ENCODE peak calls at places on chromosome 15, in nine cellular contexts. One of them, this sample, is unnamed. For H3K4me1, the result is how much of the 10 kb centered on the place peaks cover.

GRCh38 chr15:31497838-31498237 is 171.2 kb downstream of the KLF13 start:
- DNase-seq in Caco-2: no peak
- DNase-seq in left ventricle myocardium inferior: no peak
- DNase-seq in endothelial cell of umbilical vein: no peak
- DNase-seq in body of pancreas: no peak
- DNase-seq in esophagus muscularis mucosa: no peak
- DNase-seq in BE2C: no peak
- DNase-seq in naive thymus-derived CD4-positive, alpha-beta T cell: no peak
- DNase-seq in effector memory CD4-positive, alpha-beta T cell: no peak
- DNase-seq in this sample: no peak

GRCh38 chr15:52360229-52361203 is 64.9 kb upstream of the MYO5C start:
- DNase-seq in esophagus muscularis mucosa: no peak
- DNase-seq in endothelial cell of umbilical vein: no peak
- DNase-seq in BE2C: no peak
- DNase-seq in naive thymus-derived CD4-positive, alpha-beta T cell: no peak
- DNase-seq in body of pancreas: no peak
- DNase-seq in effector memory CD4-positive, alpha-beta T cell: no peak
- DNase-seq in Caco-2: no peak
- DNase-seq in left ventricle myocardium inferior: no peak
- DNase-seq in this sample: no peak

GRCh38 chr15:32683906-32684584 is 33.8 kb upstream of the GREM1 start:
- DNase-seq in BE2C: no peak
- DNase-seq in left ventricle myocardium inferior: no peak
- DNase-seq in esophagus muscularis mucosa: no peak
- DNase-seq in effector memory CD4-positive, alpha-beta T cell: no peak
- DNase-seq in body of pancreas: no peak
- DNase-seq in naive thymus-derived CD4-positive, alpha-beta T cell: no peak
- DNase-seq in endothelial cell of umbilical vein: peak
- DNase-seq in Caco-2: no peak
- DNase-seq in this sample: no peak

GRCh38 chr15:51623386-51623938 is 891 bp upstream of the DMXL2 start:
- DNase-seq in body of pancreas: no peak
- DNase-seq in naive thymus-derived CD4-positive, alpha-beta T cell: no peak
- DNase-seq in endothelial cell of umbilical vein: peak
- DNase-seq in Caco-2: no peak
- DNase-seq in effector memory CD4-positive, alpha-beta T cell: no peak
- DNase-seq in left ventricle myocardium inferior: no peak
- DNase-seq in BE2C: no peak
- DNase-seq in esophagus muscularis mucosa: no peak
- DNase-seq in this sample: no peak

GRCh38 chr15:90871716-90872480 is 3.5 kb downstream of the FURIN start:
- DNase-seq in effector memory CD4-positive, alpha-beta T cell: no peak
- DNase-seq in left ventricle myocardium inferior: no peak
- DNase-seq in esophagus muscularis mucosa: no peak
- DNase-seq in Caco-2: no peak
- DNase-seq in BE2C: no peak
- DNase-seq in naive thymus-derived CD4-positive, alpha-beta T cell: no peak
- DNase-seq in endothelial cell of umbilical vein: peak
- DNase-seq in body of pancreas: no peak
- DNase-seq in this sample: peak

GRCh38 chr15:33860749-33861148 is 107.5 kb upstream of the CHRM5 start:
- DNase-seq in endothelial cell of umbilical vein: peak
- DNase-seq in left ventricle myocardium inferior: no peak
- DNase-seq in body of pancreas: no peak
- DNase-seq in effector memory CD4-positive, alpha-beta T cell: no peak
- DNase-seq in naive thymus-derived CD4-positive, alpha-beta T cell: no peak
- DNase-seq in esophagus muscularis mucosa: peak
- DNase-seq in Caco-2: no peak
- DNase-seq in BE2C: no peak
- DNase-seq in this sample: peak

GRCh38 chr15:67506775-67507747 is 13.9 kb upstream of the C15orf61 start:
- DNase-seq in esophagus muscularis mucosa: no peak
- DNase-seq in BE2C: no peak
- DNase-seq in endothelial cell of umbilical vein: no peak
- DNase-seq in effector memory CD4-positive, alpha-beta T cell: no peak
- DNase-seq in Caco-2: no peak
- DNase-seq in naive thymus-derived CD4-positive, alpha-beta T cell: no peak
- DNase-seq in left ventricle myocardium inferior: no peak
- DNase-seq in body of pancreas: no peak
- DNase-seq in this sample: peak

GRCh38 chr15:67823371-67824156 is 1.7 kb upstream of the SKOR1 start:
- DNase-seq in BE2C: no peak
- DNase-seq in naive thymus-derived CD4-positive, alpha-beta T cell: no peak
- DNase-seq in effector memory CD4-positive, alpha-beta T cell: no peak
- DNase-seq in Caco-2: no peak
- DNase-seq in esophagus muscularis mucosa: no peak
- DNase-seq in left ventricle myocardium inferior: no peak
- DNase-seq in body of pancreas: no peak
- DNase-seq in endothelial cell of umbilical vein: no peak
- DNase-seq in this sample: no peak

GRCh38 chr15:45539680-45540079 is 17.1 kb upstream of the SLC30A4 start:
- DNase-seq in body of pancreas: no peak
- DNase-seq in naive thymus-derived CD4-positive, alpha-beta T cell: no peak
- DNase-seq in effector memory CD4-positive, alpha-beta T cell: no peak
- DNase-seq in BE2C: no peak
- DNase-seq in Caco-2: no peak
- DNase-seq in esophagus muscularis mucosa: no peak
- DNase-seq in endothelial cell of umbilical vein: no peak
- DNase-seq in left ventricle myocardium inferior: no peak
- DNase-seq in this sample: no peak

GRCh38 chr15:80732818-80733217 is 37.7 kb downstream of the ABHD17C start:
- DNase-seq in esophagus muscularis mucosa: no peak
- DNase-seq in BE2C: no peak
- DNase-seq in body of pancreas: no peak
- DNase-seq in naive thymus-derived CD4-positive, alpha-beta T cell: no peak
- DNase-seq in Caco-2: no peak
- DNase-seq in endothelial cell of umbilical vein: no peak
- DNase-seq in effector memory CD4-positive, alpha-beta T cell: no peak
- DNase-seq in left ventricle myocardium inferior: no peak
- DNase-seq in this sample: peak

GRCh38 chr15:62726461-62726860 is 316.1 kb upstream of the TPM1 start:
- DNase-seq in endothelial cell of umbilical vein: no peak
- DNase-seq in effector memory CD4-positive, alpha-beta T cell: no peak
- DNase-seq in left ventricle myocardium inferior: no peak
- DNase-seq in esophagus muscularis mucosa: no peak
- DNase-seq in BE2C: no peak
- DNase-seq in naive thymus-derived CD4-positive, alpha-beta T cell: no peak
- DNase-seq in body of pancreas: no peak
- DNase-seq in Caco-2: no peak
- DNase-seq in this sample: no peak

GRCh38 chr15:35605790-35606189 is 59.8 kb upstream of the DPH6 start:
- DNase-seq in endothelial cell of umbilical vein: no peak
- DNase-seq in naive thymus-derived CD4-positive, alpha-beta T cell: no peak
- DNase-seq in BE2C: no peak
- DNase-seq in esophagus muscularis mucosa: no peak
- DNase-seq in Caco-2: no peak
- DNase-seq in left ventricle myocardium inferior: no peak
- DNase-seq in effector memory CD4-positive, alpha-beta T cell: no peak
- DNase-seq in body of pancreas: no peak
- DNase-seq in this sample: no peak

GRCh38 chr15:70708839-70709238 is 54.5 kb downstream of the UACA start:
- DNase-seq in left ventricle myocardium inferior: no peak
- DNase-seq in naive thymus-derived CD4-positive, alpha-beta T cell: no peak
- DNase-seq in endothelial cell of umbilical vein: peak
- DNase-seq in esophagus muscularis mucosa: no peak
- DNase-seq in body of pancreas: no peak
- DNase-seq in Caco-2: no peak
- DNase-seq in BE2C: no peak
- DNase-seq in effector memory CD4-positive, alpha-beta T cell: no peak
- DNase-seq in this sample: no peak

GRCh38 chr15:43821505-43821904 is 3.0 kb downstream of the MFAP1 start:
- DNase-seq in esophagus muscularis mucosa: no peak
- DNase-seq in BE2C: no peak
- DNase-seq in body of pancreas: no peak
- DNase-seq in effector memory CD4-positive, alpha-beta T cell: no peak
- DNase-seq in naive thymus-derived CD4-positive, alpha-beta T cell: no peak
- DNase-seq in Caco-2: no peak
- DNase-seq in left ventricle myocardium inferior: no peak
- DNase-seq in endothelial cell of umbilical vein: no peak
- DNase-seq in this sample: no peak
- H3K4me3 ChIP-seq in esophagus muscularis mucosa: no peak
- H3K4me3 ChIP-seq in BE2C: no peak
- H3K4me3 ChIP-seq in body of pancreas: no peak
- H3K4me3 ChIP-seq in effector memory CD4-positive, alpha-beta T cell: no peak
- H3K4me3 ChIP-seq in naive thymus-derived CD4-positive, alpha-beta T cell: no peak
- H3K4me3 ChIP-seq in Caco-2: no peak
- H3K4me3 ChIP-seq in left ventricle myocardium inferior: no peak
- H3K4me3 ChIP-seq in endothelial cell of umbilical vein: no peak
- H3K4me3 ChIP-seq in this sample: no peak

GRCh38 chr15:74170083-74170844 is 3.2 kb upstream of the ISLR start:
- DNase-seq in Caco-2: no peak
- DNase-seq in naive thymus-derived CD4-positive, alpha-beta T cell: no peak
- DNase-seq in left ventricle myocardium inferior: no peak
- DNase-seq in endothelial cell of umbilical vein: no peak
- DNase-seq in effector memory CD4-positive, alpha-beta T cell: no peak
- DNase-seq in esophagus muscularis mucosa: no peak
- DNase-seq in BE2C: peak
- DNase-seq in body of pancreas: no peak
- DNase-seq in this sample: no peak

GRCh38 chr15:74172751-74173544 is 562 bp upstream of the ISLR start:
- DNase-seq in body of pancreas: no peak
- DNase-seq in Caco-2: no peak
- DNase-seq in naive thymus-derived CD4-positive, alpha-beta T cell: no peak
- DNase-seq in effector memory CD4-positive, alpha-beta T cell: no peak
- DNase-seq in esophagus muscularis mucosa: peak
- DNase-seq in endothelial cell of umbilical vein: no peak
- DNase-seq in left ventricle myocardium inferior: peak
- DNase-seq in BE2C: peak
- DNase-seq in this sample: peak

GRCh38 chr15:74173545-74174215 is at the start of gene ISLR:
- DNase-seq in endothelial cell of umbilical vein: no peak
- DNase-seq in effector memory CD4-positive, alpha-beta T cell: no peak
- DNase-seq in BE2C: peak
- DNase-seq in naive thymus-derived CD4-positive, alpha-beta T cell: no peak
- DNase-seq in left ventricle myocardium inferior: peak
- DNase-seq in Caco-2: no peak
- DNase-seq in esophagus muscularis mucosa: no peak
- DNase-seq in body of pancreas: peak
- DNase-seq in this sample: no peak

GRCh38 chr15:74170845-74171578 is 2.5 kb upstream of the ISLR start:
- DNase-seq in BE2C: peak
- DNase-seq in naive thymus-derived CD4-positive, alpha-beta T cell: no peak
- DNase-seq in esophagus muscularis mucosa: no peak
- DNase-seq in left ventricle myocardium inferior: no peak
- DNase-seq in endothelial cell of umbilical vein: no peak
- DNase-seq in body of pancreas: no peak
- DNase-seq in effector memory CD4-positive, alpha-beta T cell: no peak
- DNase-seq in Caco-2: no peak
- DNase-seq in this sample: no peak

DNA sequence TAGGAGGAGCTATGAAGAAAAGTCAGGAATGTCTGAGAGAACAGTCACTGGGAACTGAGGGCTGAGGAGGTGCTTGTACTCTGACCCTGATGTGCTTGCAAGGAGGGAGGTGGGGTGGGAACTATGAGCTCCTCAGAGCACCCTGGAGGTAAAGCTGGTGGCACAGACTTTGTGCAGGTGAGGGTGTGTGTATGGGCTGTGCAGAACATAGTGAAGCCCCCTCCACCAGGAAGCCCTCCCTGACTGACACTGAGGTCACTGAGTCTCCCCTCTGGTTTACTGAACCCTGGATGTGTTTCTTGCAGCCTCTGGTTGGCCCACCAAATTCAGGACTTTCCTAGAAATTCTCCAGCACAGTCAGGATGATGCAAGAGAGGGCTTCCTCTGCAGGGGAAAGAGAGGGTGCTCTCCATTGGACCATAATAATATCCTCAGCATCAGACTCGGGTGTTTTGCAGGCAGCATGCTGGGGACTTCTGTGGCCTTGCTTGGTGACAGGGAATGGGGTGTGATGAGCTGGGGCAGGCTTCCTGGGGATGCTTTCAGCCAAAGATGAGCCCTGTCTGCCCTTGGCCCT is 1.5 kb upstream of the ISLR start:
- DNase-seq in effector memory CD4-positive, alpha-beta T cell: no peak
- DNase-seq in naive thymus-derived CD4-positive, alpha-beta T cell: no peak
- DNase-seq in endothelial cell of umbilical vein: no peak
- DNase-seq in left ventricle myocardium inferior: no peak
- DNase-seq in BE2C: peak
- DNase-seq in Caco-2: no peak
- DNase-seq in esophagus muscularis mucosa: no peak
- DNase-seq in body of pancreas: no peak
- DNase-seq in this sample: peak
- H3K4me1 ChIP-seq in effector memory CD4-positive, alpha-beta T cell: under half
- H3K4me1 ChIP-seq in naive thymus-derived CD4-positive, alpha-beta T cell: under half
- H3K4me1 ChIP-seq in endothelial cell of umbilical vein: under half
- H3K4me1 ChIP-seq in left ventricle myocardium inferior: half or more
- H3K4me1 ChIP-seq in BE2C: half or more
- H3K4me1 ChIP-seq in Caco-2: under half
- H3K4me1 ChIP-seq in esophagus muscularis mucosa: half or more
- H3K4me1 ChIP-seq in body of pancreas: under half
- H3K4me1 ChIP-seq in this sample: under half

GRCh38 chr15:88646088-88646405 is 7.2 kb downstream of the ISG20 start:
- DNase-seq in Caco-2: no peak
- DNase-seq in effector memory CD4-positive, alpha-beta T cell: no peak
- DNase-seq in body of pancreas: no peak
- DNase-seq in naive thymus-derived CD4-positive, alpha-beta T cell: no peak
- DNase-seq in endothelial cell of umbilical vein: no peak
- DNase-seq in BE2C: no peak
- DNase-seq in left ventricle myocardium inferior: no peak
- DNase-seq in esophagus muscularis mucosa: no peak
- DNase-seq in this sample: no peak
- H3K4me3 ChIP-seq in Caco-2: no peak
- H3K4me3 ChIP-seq in effector memory CD4-positive, alpha-beta T cell: no peak
- H3K4me3 ChIP-seq in body of pancreas: no peak
- H3K4me3 ChIP-seq in naive thymus-derived CD4-positive, alpha-beta T cell: no peak
- H3K4me3 ChIP-seq in endothelial cell of umbilical vein: no peak
- H3K4me3 ChIP-seq in BE2C: no peak
- H3K4me3 ChIP-seq in left ventricle myocardium inferior: no peak
- H3K4me3 ChIP-seq in esophagus muscularis mucosa: no peak
- H3K4me3 ChIP-seq in this sample: no peak

GRCh38 chr15:49898575-49899283 is 220.3 kb downstream of the ATP8B4 start:
- DNase-seq in Caco-2: no peak
- DNase-seq in body of pancreas: no peak
- DNase-seq in esophagus muscularis mucosa: no peak
- DNase-seq in effector memory CD4-positive, alpha-beta T cell: no peak
- DNase-seq in BE2C: no peak
- DNase-seq in naive thymus-derived CD4-positive, alpha-beta T cell: no peak
- DNase-seq in left ventricle myocardium inferior: no peak
- DNase-seq in endothelial cell of umbilical vein: no peak
- DNase-seq in this sample: no peak

GRCh38 chr15:49895337-49896223 is 223.5 kb downstream of the ATP8B4 start:
- DNase-seq in Caco-2: no peak
- DNase-seq in esophagus muscularis mucosa: no peak
- DNase-seq in naive thymus-derived CD4-positive, alpha-beta T cell: no peak
- DNase-seq in left ventricle myocardium inferior: no peak
- DNase-seq in BE2C: no peak
- DNase-seq in endothelial cell of umbilical vein: no peak
- DNase-seq in effector memory CD4-positive, alpha-beta T cell: no peak
- DNase-seq in body of pancreas: no peak
- DNase-seq in this sample: peak

GRCh38 chr15:49900036-49900435 is 219.0 kb downstream of the ATP8B4 start:
- DNase-seq in naive thymus-derived CD4-positive, alpha-beta T cell: no peak
- DNase-seq in effector memory CD4-positive, alpha-beta T cell: no peak
- DNase-seq in esophagus muscularis mucosa: no peak
- DNase-seq in endothelial cell of umbilical vein: no peak
- DNase-seq in left ventricle myocardium inferior: no peak
- DNase-seq in Caco-2: no peak
- DNase-seq in body of pancreas: no peak
- DNase-seq in BE2C: no peak
- DNase-seq in this sample: peak

GRCh38 chr15:49900836-49901235 is 218.2 kb downstream of the ATP8B4 start:
- DNase-seq in BE2C: no peak
- DNase-seq in body of pancreas: no peak
- DNase-seq in esophagus muscularis mucosa: no peak
- DNase-seq in effector memory CD4-positive, alpha-beta T cell: no peak
- DNase-seq in endothelial cell of umbilical vein: no peak
- DNase-seq in naive thymus-derived CD4-positive, alpha-beta T cell: no peak
- DNase-seq in Caco-2: no peak
- DNase-seq in left ventricle myocardium inferior: no peak
- DNase-seq in this sample: no peak

GRCh38 chr15:49898097-49898496 is 220.9 kb downstream of the ATP8B4 start:
- DNase-seq in naive thymus-derived CD4-positive, alpha-beta T cell: no peak
- DNase-seq in effector memory CD4-positive, alpha-beta T cell: no peak
- DNase-seq in endothelial cell of umbilical vein: no peak
- DNase-seq in left ventricle myocardium inferior: no peak
- DNase-seq in esophagus muscularis mucosa: no peak
- DNase-seq in Caco-2: no peak
- DNase-seq in BE2C: no peak
- DNase-seq in body of pancreas: no peak
- DNase-seq in this sample: no peak
- H3K4me1 ChIP-seq in naive thymus-derived CD4-positive, alpha-beta T cell: under half
- H3K4me1 ChIP-seq in effector memory CD4-positive, alpha-beta T cell: under half
- H3K4me1 ChIP-seq in endothelial cell of umbilical vein: under half
- H3K4me1 ChIP-seq in left ventricle myocardium inferior: under half
- H3K4me1 ChIP-seq in esophagus muscularis mucosa: half or more
- H3K4me1 ChIP-seq in Caco-2: under half
- H3K4me1 ChIP-seq in BE2C: under half
- H3K4me1 ChIP-seq in body of pancreas: under half
- H3K4me1 ChIP-seq in this sample: under half

This sample was measured in cardiac muscle cell.